ENCODE peak calls at places on chromosome 21, in seven cellular contexts. G is T-helper 9 cell; S is stimulated activated CD4-positive, alpha-beta T cell treated with anti-CD3 and anti-CD28 coated beads, Interleukin-12 subunit alpha, Interleukin-12 subunit beta, amount 100 ng/mL, for 4 hours; K is SHP77; Z is right atrium auricular region; V is germinal center; M is SJCRH30. A is an unnamed sample.

GRCh38 chr21:44837537-44837936 is 19.7 kb upstream of the SUMO3 start:
- DNase-seq in G (no peak), Z (no peak), M (peak), K (no peak), S (no peak), V (no peak), A (no peak)

GRCh38 chr21:45927032-45927431 is 54.5 kb upstream of the COL6A1 start:
- DNase-seq in V (no peak), K (no peak), Z (no peak), M (no peak), G (no peak), S (no peak), A (no peak)

GRCh38 chr21:15494481-15494880 is 235.3 kb upstream of the USP25 start:
- DNase-seq in G (no peak), Z (no peak), K (no peak), V (no peak), S (no peak), M (no peak), A (no peak)

GRCh38 chr21:17089121-17089520 is 423.7 kb upstream of the CXADR start:
- DNase-seq in V (no peak), K (no peak), G (no peak), S (no peak), M (no peak), Z (no peak), A (no peak)

GRCh38 chr21:41425954-41426655 is at the start of gene MX1:
- DNase-seq in Z (peak), G (peak), S (peak), K (no peak), V (peak), M (no peak), A (peak)

GRCh38 chr21:15549671-15550070 is 180.1 kb upstream of the USP25 start:
- DNase-seq in Z (no peak), G (no peak), M (peak), S (no peak), K (no peak), V (no peak), A (no peak)

GRCh38 chr21:36381841-36382589 is 3.2 kb upstream of the CHAF1B start:
- DNase-seq in M (no peak), K (no peak), S (no peak), V (no peak), Z (no peak), G (no peak), A (no peak)

GRCh38 chr21:17554619-17555472 is 42.0 kb downstream of the CXADR start:
- DNase-seq in Z (no peak), M (no peak), S (no peak), V (no peak), G (no peak), K (no peak), A (no peak)

GRCh38 chr21:28822882-28823335 is 169.8 kb downstream of the LTN1 start:
- DNase-seq in M (no peak), V (no peak), K (no peak), S (no peak), G (no peak), Z (no peak), A (no peak)

GRCh38 chr21:42091899-42092508 is 20.9 kb downstream of the UMODL1 start:
- DNase-seq in G (no peak), Z (no peak), S (no peak), M (no peak), K (no peak), V (no peak), A (no peak)

GRCh38 chr21:37073417-37074194 is 552 bp downstream of the TTC3 start:
- DNase-seq in G (peak), S (peak), M (peak), V (peak), K (no peak), Z (no peak), A (no peak)

GRCh38 chr21:44931501-44932365 is 8.1 kb upstream of the SLX9 start:
- DNase-seq in V (no peak), K (no peak), Z (no peak), S (no peak), G (no peak), M (no peak), A (no peak)

GRCh38 chr21:41246808-41247207 is 69.8 kb upstream of the FAM3B start:
- DNase-seq in S (no peak), Z (peak), K (no peak), G (no peak), V (no peak), M (no peak), A (no peak)

GRCh38 chr21:32463889-32464300 is 51.4 kb downstream of the EVA1C start:
- DNase-seq in Z (peak), S (no peak), K (no peak), V (no peak), G (no peak), M (no peak), A (no peak)

GRCh38 chr21:39208624-39209333 is 25.5 kb upstream of the PSMG1 start:
- DNase-seq in V (no peak), S (no peak), G (no peak), M (no peak), Z (no peak), K (no peak), A (no peak)

GRCh38 chr21:28742527-28742926 is 250.2 kb downstream of the LTN1 start:
- DNase-seq in K (no peak), V (no peak), G (no peak), S (no peak), M (no peak), Z (no peak), A (no peak)

GRCh38 chr21:34205811-34206635 is 132.6 kb downstream of the MRPS6 start:
- DNase-seq in M (no peak), Z (no peak), S (no peak), V (no peak), G (no peak), K (peak), A (no peak)

GRCh38 chr21:42245348-42246185 is 26.6 kb downstream of the ABCG1 start:
- DNase-seq in K (peak), Z (no peak), S (no peak), G (no peak), M (no peak), V (no peak), A (no peak)

GRCh38 chr21:38659936-38660332 is 145.8 kb upstream of the ETS2 start:
- DNase-seq in Z (no peak), S (no peak), K (no peak), V (no peak), M (no peak), G (no peak), A (no peak)

GRCh38 chr21:42221581-42222345 is 2.8 kb downstream of the ABCG1 start:
- DNase-seq in K (no peak), Z (no peak), G (no peak), V (no peak), M (no peak), S (no peak), A (no peak)

GRCh38 chr21:36388835-36389234 is 3.6 kb downstream of the CHAF1B start:
- DNase-seq in G (no peak), Z (no peak), V (no peak), M (no peak), K (no peak), S (no peak), A (no peak)

GRCh38 chr21:32457360-32457840 is 44.9 kb downstream of the EVA1C start:
- DNase-seq in G (no peak), V (no peak), Z (no peak), S (no peak), M (no peak), K (no peak), A (no peak)

GRCh38 chr21:44952116-44952928 is 12.5 kb downstream of the SLX9 start:
- DNase-seq in Z (no peak), S (no peak), M (no peak), K (no peak), V (no peak), G (no peak), A (no peak)

GRCh38 chr21:31186916-31187315 is 148.6 kb upstream of the KRTAP19-8 start:
- DNase-seq in M (no peak), V (no peak), Z (no peak), S (no peak), G (no peak), K (no peak), A (no peak)

GRCh38 chr21:27425172-27425571 is 458.3 kb upstream of the ADAMTS5 start:
- DNase-seq in G (no peak), K (no peak), Z (no peak), S (no peak), V (no peak), M (no peak), A (no peak)

GRCh38 chr21:28150778-28151177 is 841.9 kb downstream of the LTN1 start:
- DNase-seq in K (no peak), M (no peak), S (no peak), Z (no peak), V (no peak), G (no peak), A (no peak)

GRCh38 chr21:44426663-44427191 is 28.6 kb upstream of the LRRC3 start:
- DNase-seq in K (peak), Z (no peak), V (no peak), G (no peak), M (no peak), S (no peak), A (no peak)

GRCh38 chr21:45102391-45102932 is 28.1 kb downstream of the ADARB1 start:
- DNase-seq in V (no peak), S (no peak), G (no peak), Z (no peak), M (no peak), K (no peak), A (no peak)

GRCh38 chr21:45080639-45081414 is 6.4 kb downstream of the ADARB1 start:
- DNase-seq in S (no peak), K (no peak), G (no peak), M (no peak), V (no peak), Z (no peak), A (no peak)

GRCh38 chr21:46057111-46057709 is 40.7 kb upstream of the COL6A2 start:
- DNase-seq in G (no peak), K (no peak), V (no peak), Z (peak), M (no peak), S (peak), A (no peak)

GRCh38 chr21:42263591-42264131 is 44.7 kb downstream of the ABCG1 start:
- DNase-seq in K (no peak), V (no peak), G (no peak), S (no peak), Z (peak), M (no peak), A (no peak)